ENCODE peak calls at places on chromosomes 12 and 14, in seven cellular contexts. One of them, this sample, is unnamed.

GRCh38 chr14:24879661-24880381 is 170.1 kb downstream of the STXBP6 start:
- DNase-seq in HTR-8/SVneo: no peak
- DNase-seq in dermis microvascular lymphatic vessel endothelial cell: peak; percentile 41
- DNase-seq in sigmoid colon: no peak
- DNase-seq in NCI-H1417 treated with DMSO at 0.1 percent for 48 hours: no peak
- DNase-seq in fibroblast of the conjunctiva: no peak
- DNase-seq in memory B cell: no peak
- DNase-seq in this sample: no peak

GRCh38 chr14:88463318-88463717 is 77.9 kb downstream of the SPATA7 start:
- DNase-seq in dermis microvascular lymphatic vessel endothelial cell: no peak
- DNase-seq in sigmoid colon: no peak
- DNase-seq in NCI-H1417 treated with DMSO at 0.1 percent for 48 hours: no peak
- DNase-seq in HTR-8/SVneo: peak; percentile 21
- DNase-seq in memory B cell: no peak
- DNase-seq in fibroblast of the conjunctiva: no peak
- DNase-seq in this sample: peak; percentile 14

GRCh38 chr12:3938042-3938544 is 64.9 kb upstream of the PARP11 start:
- DNase-seq in NCI-H1417 treated with DMSO at 0.1 percent for 48 hours: no peak
- DNase-seq in memory B cell: no peak
- DNase-seq in sigmoid colon: no peak
- DNase-seq in fibroblast of the conjunctiva: no peak
- DNase-seq in dermis microvascular lymphatic vessel endothelial cell: no peak
- DNase-seq in HTR-8/SVneo: no peak
- DNase-seq in this sample: no peak

GRCh38 chr14:92847220-92848148 is 53.4 kb downstream of the GOLGA5 start:
- DNase-seq in sigmoid colon: no peak
- DNase-seq in fibroblast of the conjunctiva: no peak
- DNase-seq in NCI-H1417 treated with DMSO at 0.1 percent for 48 hours: no peak
- DNase-seq in memory B cell: no peak
- DNase-seq in dermis microvascular lymphatic vessel endothelial cell: no peak
- DNase-seq in HTR-8/SVneo: no peak
- DNase-seq in this sample: no peak

GRCh38 chr12:26621932-26622331 is 211.1 kb downstream of the ITPR2 start:
- DNase-seq in fibroblast of the conjunctiva: no peak
- DNase-seq in NCI-H1417 treated with DMSO at 0.1 percent for 48 hours: no peak
- DNase-seq in HTR-8/SVneo: no peak
- DNase-seq in sigmoid colon: no peak
- DNase-seq in memory B cell: no peak
- DNase-seq in dermis microvascular lymphatic vessel endothelial cell: no peak
- DNase-seq in this sample: no peak

GRCh38 chr12:110370732-110371141 is 32.8 kb downstream of the ANAPC7 start:
- DNase-seq in memory B cell: no peak
- DNase-seq in NCI-H1417 treated with DMSO at 0.1 percent for 48 hours: no peak
- DNase-seq in sigmoid colon: no peak
- DNase-seq in fibroblast of the conjunctiva: no peak
- DNase-seq in dermis microvascular lymphatic vessel endothelial cell: no peak
- DNase-seq in HTR-8/SVneo: no peak
- DNase-seq in this sample: no peak

GRCh38 chr12:989751-990278 is 1.2 kb upstream of the ERC1 start:
- DNase-seq in NCI-H1417 treated with DMSO at 0.1 percent for 48 hours: no peak
- DNase-seq in sigmoid colon: peak; percentile 67
- DNase-seq in dermis microvascular lymphatic vessel endothelial cell: peak; percentile 17
- DNase-seq in fibroblast of the conjunctiva: peak; percentile 69
- DNase-seq in HTR-8/SVneo: peak; percentile 72
- DNase-seq in memory B cell: no peak
- DNase-seq in this sample: no peak

GRCh38 chr12:92080390-92081285 is 65.0 kb downstream of the BTG1 start:
- DNase-seq in dermis microvascular lymphatic vessel endothelial cell: no peak
- DNase-seq in HTR-8/SVneo: peak; percentile 64
- DNase-seq in NCI-H1417 treated with DMSO at 0.1 percent for 48 hours: no peak
- DNase-seq in fibroblast of the conjunctiva: no peak
- DNase-seq in memory B cell: no peak
- DNase-seq in sigmoid colon: no peak
- DNase-seq in this sample: no peak

GRCh38 chr12:6459004-6459337 is 7.1 kb downstream of the TAPBPL start:
- DNase-seq in HTR-8/SVneo: no peak
- DNase-seq in memory B cell: no peak
- DNase-seq in sigmoid colon: no peak
- DNase-seq in fibroblast of the conjunctiva: no peak
- DNase-seq in dermis microvascular lymphatic vessel endothelial cell: no peak
- DNase-seq in NCI-H1417 treated with DMSO at 0.1 percent for 48 hours: no peak
- DNase-seq in this sample: no peak

GRCh38 chr12:46179693-46180452 is 89.0 kb downstream of the SLC38A1 start:
- DNase-seq in HTR-8/SVneo: no peak
- DNase-seq in memory B cell: no peak
- DNase-seq in sigmoid colon: no peak
- DNase-seq in NCI-H1417 treated with DMSO at 0.1 percent for 48 hours: no peak
- DNase-seq in dermis microvascular lymphatic vessel endothelial cell: no peak
- DNase-seq in fibroblast of the conjunctiva: no peak
- DNase-seq in this sample: no peak

This sample was measured in T-helper 1 cell.